ENCODE peak calls at places on chromosomes 16 and 17, in five cellular contexts. C is NCI-H774, M is IMR-90, O is NCI-H510A, Q is immature natural killer cell. W is an unnamed sample.

GRCh38 chr16:8634991-8635736 is 13.7 kb downstream of the METTL22 start:
- DNase-seq in C (no peak), M (peak; percentile 28), O (no peak), Q (no peak), W (no peak)

GRCh38 chr17:62755139-62755851 is 52.8 kb downstream of the MARCHF10 start:
- DNase-seq in C (no peak), Q (no peak), M (peak; percentile 20), O (no peak), W (no peak)

GRCh38 chr16:57178793-57179212 is 7.0 kb downstream of the PSME3IP1 start:
- DNase-seq in M (peak; percentile 41), Q (no peak), C (no peak), O (no peak), W (no peak)

GRCh38 chr17:33200116-33200515 is 93.0 kb downstream of the ASIC2 start:
- DNase-seq in C (no peak), Q (no peak), O (no peak), M (peak; percentile 6), W (no peak)

GRCh38 chr17:71909155-71909554 is 211.7 kb upstream of the SOX9 start:
- DNase-seq in M (no peak), Q (no peak), C (no peak), O (no peak), W (no peak)

GRCh38 chr17:73765824-73766563 is 121.7 kb upstream of the SDK2 start:
- DNase-seq in O (peak; percentile 78), C (no peak), Q (no peak), M (no peak), W (no peak)

GRCh38 chr17:64006361-64007088 is 8.4 kb downstream of the PRR29 start:
- DNase-seq in M (no peak), O (no peak), C (no peak), Q (no peak), W (no peak)

GRCh38 chr17:37299257-37299985 is 76.4 kb upstream of the C17orf78 start:
- DNase-seq in C (peak; percentile 28), O (no peak), Q (no peak), M (no peak), W (peak; percentile 42)

GRCh38 chr17:50056217-50056960 is 479 bp downstream of the ITGA3 start:
- DNase-seq in M (peak; percentile 69), C (peak; percentile 64), O (peak; percentile 84), Q (peak; percentile 21), W (peak; percentile 44)